ENCODE peak calls at places on chromosomes 5 and 9, in five cellular contexts. E is PC-9, H is DMS153, L is sigmoid colon, B is OCI-LY7. D is an unnamed sample.

GRCh38 chr5:39775458-39776365 is 350.9 kb upstream of the DAB2 start:
- DNase-seq in B (no peak), E (no peak), L (no peak), H (no peak), D (no peak)

GRCh38 chr5:90902681-90903386 is 344.2 kb downstream of the ADGRV1 start:
- DNase-seq in H (no peak), L (no peak), E (no peak), B (no peak), D (no peak)

GRCh38 chr5:7017004-7017770 is 304.0 kb downstream of the TENT4A start:
- DNase-seq in B (no peak), H (no peak), L (no peak), E (no peak), D (no peak)

GRCh38 chr5:75337366-75338021 is 474 bp downstream of the HMGCR start:
- DNase-seq in B (peak; percentile 39), L (peak; percentile 73), H (no peak), E (peak; percentile 18), D (no peak)

GRCh38 chr5:91293131-91293530 is 90.0 kb downstream of the ARRDC3 start:
- DNase-seq in H (no peak), L (no peak), B (no peak), E (peak; percentile 35), D (no peak)

GRCh38 chr9:20621553-20622329 is 558 bp downstream of the MLLT3 start:
- DNase-seq in E (peak; percentile 34), H (peak; percentile 30), L (peak; percentile 93), B (peak; percentile 57), D (no peak)

GRCh38 chr5:95857185-95857945 is 34.8 kb upstream of the GLRX start:
- DNase-seq in E (no peak), B (no peak), H (no peak), L (peak; percentile 95), D (no peak)

GRCh38 chr5:174384509-174384947 is 339.0 kb downstream of the NSG2 start:
- DNase-seq in E (no peak), L (no peak), H (no peak), B (no peak), D (no peak)

GRCh38 chr5:108101105-108101504 is 280.8 kb downstream of the FBXL17 start:
- DNase-seq in B (no peak), H (no peak), E (no peak), L (no peak), D (no peak)

GRCh38 chr9:133889498-133890301 is 102.4 kb downstream of the VAV2 start:
- DNase-seq in B (no peak), E (peak; percentile 16), L (no peak), H (peak; percentile 68), D (peak; percentile 78)

GRCh38 chr5:149930060-149930753 is 14.4 kb downstream of the PDE6A start:
- DNase-seq in B (no peak), H (no peak), E (no peak), L (no peak), D (no peak)

GRCh38 chr5:76972670-76973069 is 19.8 kb downstream of the CRHBP start:
- DNase-seq in B (no peak), L (no peak), E (no peak), H (no peak), D (no peak)

GRCh38 chr5:73039082-73039481 is 81.3 kb upstream of the TMEM171 start:
- DNase-seq in E (peak; percentile 29), H (no peak), B (peak; percentile 14), L (no peak), D (peak; percentile 2)

GRCh38 chr5:107401470-107402085 is 269.2 kb downstream of the EFNA5 start:
- DNase-seq in B (no peak), L (no peak), H (no peak), E (no peak), D (peak; percentile 37)

GRCh38 chr5:117093653-117094052 is 519.0 kb upstream of the SEMA6A start:
- DNase-seq in H (no peak), B (no peak), E (no peak), L (no peak), D (no peak)

GRCh38 chr5:132825824-132826391 is 4.5 kb downstream of the SHROOM1 start:
- DNase-seq in E (no peak), L (no peak), B (no peak), H (no peak), D (no peak)

GRCh38 chr5:90916947-90917800 is 358.6 kb downstream of the ADGRV1 start:
- DNase-seq in H (no peak), L (no peak), B (no peak), E (no peak), D (no peak)

D was measured in SHP77.